ENCODE peak calls at places on chromosomes 12 and 14, in ten cellular contexts. P is A673, O is transverse colon, Q is activated gamma-delta T cell treated with Interleukin-2 at 50 U/mL for 16 hours, T is B cell, G is T-helper 2 cell, Z is fibroblast of gingiva, E is GM23248, N is neuronal stem cell, D is T-helper 9 cell. U is an unnamed sample.

GRCh38 chr14:100680439-100681051 is 46.1 kb upstream of the DLK1 start:
- DNase-seq in G (peak; percentile 9), O (no peak), N (no peak), P (no peak), D (no peak), Q (no peak), Z (peak; percentile 7), E (no peak), T (no peak), U (no peak)

GRCh38 chr12:40921563-40922163 is 229.4 kb downstream of the CNTN1 start:
- DNase-seq in T (no peak), G (peak; percentile 1), D (no peak), Z (peak; percentile 8), O (no peak), N (no peak), P (peak; percentile 49), E (peak; percentile 51), Q (no peak), U (no peak)

GRCh38 chr14:94655169-94655710 is 43.0 kb downstream of the SERPINA3 start:
- DNase-seq in Z (no peak), Q (no peak), D (no peak), P (no peak), G (no peak), O (no peak), T (no peak), E (no peak), N (no peak), U (no peak)

GRCh38 chr14:99995700-99996356 is 69.4 kb upstream of the EVL start:
- DNase-seq in O (peak; percentile 79), N (no peak), D (peak; percentile 56), Z (peak; percentile 51), G (peak; percentile 70), E (peak; percentile 69), P (peak; percentile 69), Q (peak; percentile 66), T (peak; percentile 82), U (peak; percentile 55)

GRCh38 chr14:105005329-105005928 is 15.5 kb downstream of the CDCA4 start:
- DNase-seq in Q (no peak), G (no peak), P (no peak), Z (no peak), D (no peak), O (no peak), T (no peak), N (no peak), E (no peak), U (no peak)

GRCh38 chr12:121330692-121331091 is 21.5 kb downstream of the ANAPC5 start:
- DNase-seq in Q (no peak), E (no peak), D (no peak), G (no peak), O (no peak), P (no peak), Z (no peak), N (no peak), T (no peak), U (no peak)

GRCh38 chr12:56450241-56450640 is 1.0 kb upstream of the TIMELESS start:
- DNase-seq in Z (no peak), Q (no peak), T (no peak), E (no peak), O (no peak), N (no peak), P (no peak), G (no peak), D (no peak), U (no peak)

GRCh38 chr12:52181757-52182156 is 10.1 kb downstream of the KRT80 start:
- DNase-seq in E (peak; percentile 67), T (no peak), D (no peak), P (peak; percentile 63), Z (peak; percentile 47), O (no peak), N (no peak), Q (no peak), G (no peak), U (no peak)

GRCh38 chr14:65224799-65225198 is 122.5 kb upstream of the MAX start:
- DNase-seq in O (no peak), N (no peak), Z (peak; percentile 43), D (no peak), T (no peak), P (peak; percentile 33), Q (no peak), E (peak; percentile 51), G (peak; percentile 30), U (peak; percentile 77)

GRCh38 chr14:42299692-42300091 is 693.0 kb downstream of the LRFN5 start:
- DNase-seq in N (no peak), E (no peak), D (no peak), T (peak; percentile 46), P (peak; percentile 97), O (no peak), Z (peak; percentile 36), Q (no peak), G (no peak), U (no peak)

GRCh38 chr14:20657216-20658211 is 16.0 kb upstream of the OR6S1 start:
- DNase-seq in Z (no peak), G (peak; percentile 27), D (no peak), P (peak; percentile 39), T (no peak), Q (peak; percentile 9), O (no peak), N (no peak), E (no peak), U (no peak)

GRCh38 chr12:62472472-62472871 is 5.8 kb downstream of the MON2 start:
- DNase-seq in O (no peak), P (no peak), Q (no peak), Z (no peak), T (no peak), D (no peak), N (no peak), G (no peak), E (peak; percentile 10), U (no peak)

GRCh38 chr12:106918746-106919145 is 37.0 kb upstream of the TMEM263 start:
- DNase-seq in E (no peak), D (no peak), Z (no peak), P (peak; percentile 62), O (no peak), T (no peak), N (peak; percentile 64), Q (no peak), G (no peak), U (peak; percentile 13)

GRCh38 chr12:112848972-112849371 is 57.4 kb downstream of the RPH3A start:
- DNase-seq in D (no peak), Q (no peak), P (peak; percentile 60), G (no peak), E (no peak), N (no peak), Z (no peak), O (no peak), T (no peak), U (no peak)

GRCh38 chr14:86055512-86055911 is 525.6 kb downstream of the FLRT2 start:
- DNase-seq in P (peak; percentile 48), D (no peak), Z (no peak), G (peak; percentile 32), N (no peak), E (no peak), Q (no peak), T (no peak), O (no peak), U (no peak)

GRCh38 chr14:100190126-100190525 is 30.7 kb upstream of the DEGS2 start:
- DNase-seq in Q (no peak), D (no peak), E (no peak), P (no peak), Z (no peak), O (no peak), N (no peak), G (no peak), T (no peak), U (no peak)

GRCh38 chr14:34461334-34462131 is 507 bp downstream of the SPTSSA start:
- DNase-seq in Z (peak; percentile 36), G (peak; percentile 6), D (no peak), T (peak; percentile 46), O (peak; percentile 65), E (peak; percentile 76), Q (peak; percentile 5), P (peak; percentile 49), N (peak; percentile 58), U (peak; percentile 43)

GRCh38 chr12:102169922-102170698 is 27.5 kb downstream of the PMCH start:
- DNase-seq in Z (peak; percentile 12), N (no peak), P (peak; percentile 34), D (no peak), T (no peak), G (peak; percentile 50), Q (no peak), O (no peak), E (peak; percentile 49), U (no peak)

GRCh38 chr14:93787465-93788306 is 599 bp downstream of the PRIMA1 start:
- DNase-seq in N (no peak), Z (no peak), D (no peak), E (no peak), G (no peak), T (no peak), P (no peak), Q (no peak), O (no peak), U (no peak)

GRCh38 chr14:77076118-77076631 is 21.9 kb upstream of the CIPC start:
- DNase-seq in G (no peak), P (no peak), D (no peak), N (peak; percentile 37), T (no peak), Q (no peak), Z (peak; percentile 86), E (no peak), O (peak; percentile 65), U (no peak)

GRCh38 chr12:26768611-26769603 is 64.1 kb downstream of the ITPR2 start:
- DNase-seq in D (no peak), Q (no peak), P (no peak), G (peak; percentile 27), T (no peak), Z (no peak), O (no peak), E (no peak), N (no peak), U (peak; percentile 75)

GRCh38 chr12:132946507-132946820 is 9.6 kb downstream of the ZNF605 start:
- DNase-seq in O (no peak), N (no peak), P (no peak), Q (no peak), Z (no peak), G (no peak), T (no peak), D (no peak), E (no peak), U (no peak)

GRCh38 chr14:20606190-20606901 is 15.2 kb upstream of the RNASE12 start:
- DNase-seq in D (no peak), E (peak; percentile 59), N (no peak), G (no peak), O (peak; percentile 54), P (peak; percentile 60), Q (no peak), Z (no peak), T (no peak), U (no peak)

GRCh38 chr12:117850048-117850447 is 118.7 kb downstream of the KSR2 start:
- DNase-seq in N (peak; percentile 77), G (peak; percentile 4), Z (peak; percentile 8), T (no peak), Q (no peak), E (peak; percentile 61), P (peak; percentile 60), D (no peak), O (no peak), U (no peak)

U was measured in DND-41.